ENCODE peak calls at places on chromosomes 3 and 15, in five cellular contexts. One of them, this sample, is unnamed.

GRCh38 chr3:183151716-183152385 is 10.7 kb downstream of the LAMP3 start:
- DNase-seq in tibial nerve: no peak
- DNase-seq in breast epithelium: no peak
- DNase-seq in adrenal gland: no peak
- DNase-seq in lower leg skin: no peak
- DNase-seq in this sample: no peak

GRCh38 chr3:123712077-123712860 is 127.4 kb upstream of the HACD2 start:
- DNase-seq in tibial nerve: no peak
- DNase-seq in breast epithelium: no peak
- DNase-seq in adrenal gland: no peak
- DNase-seq in lower leg skin: no peak
- DNase-seq in this sample: no peak

GRCh38 chr15:29364429-29365078 is 94.9 kb upstream of the NSMCE3 start:
- DNase-seq in tibial nerve: no peak
- DNase-seq in breast epithelium: no peak
- DNase-seq in adrenal gland: no peak
- DNase-seq in lower leg skin: no peak
- DNase-seq in this sample: no peak

GRCh38 chr3:140223631-140224030 is 288.6 kb downstream of the CLSTN2 start:
- DNase-seq in tibial nerve: no peak
- DNase-seq in breast epithelium: no peak
- DNase-seq in adrenal gland: no peak
- DNase-seq in lower leg skin: no peak
- DNase-seq in this sample: no peak

GRCh38 chr3:150469031-150469930 is 61.2 kb downstream of the TSC22D2 start:
- DNase-seq in tibial nerve: no peak
- DNase-seq in breast epithelium: peak
- DNase-seq in adrenal gland: peak
- DNase-seq in lower leg skin: peak
- DNase-seq in this sample: no peak

GRCh38 chr15:90816401-90817116 is 51.8 kb upstream of the FURIN start:
- DNase-seq in tibial nerve: no peak
- DNase-seq in breast epithelium: no peak
- DNase-seq in adrenal gland: no peak
- DNase-seq in lower leg skin: no peak
- DNase-seq in this sample: no peak

GRCh38 chr3:179068779-179069530 is 2.7 kb downstream of the ZMAT3 start:
- DNase-seq in tibial nerve: no peak
- DNase-seq in breast epithelium: no peak
- DNase-seq in adrenal gland: no peak
- DNase-seq in lower leg skin: no peak
- DNase-seq in this sample: no peak

GRCh38 chr3:184336484-184337230 is 743 bp upstream of the FAM131A start:
- DNase-seq in tibial nerve: no peak
- DNase-seq in breast epithelium: peak
- DNase-seq in adrenal gland: no peak
- DNase-seq in lower leg skin: no peak
- DNase-seq in this sample: no peak

GRCh38 chr3:186121968-186122367 is 13.1 kb upstream of the ETV5 start:
- DNase-seq in tibial nerve: no peak
- DNase-seq in breast epithelium: no peak
- DNase-seq in adrenal gland: no peak
- DNase-seq in lower leg skin: no peak
- DNase-seq in this sample: no peak

GRCh38 chr3:69282191-69282590 is 103.7 kb downstream of the FRMD4B start:
- DNase-seq in tibial nerve: no peak
- DNase-seq in breast epithelium: no peak
- DNase-seq in adrenal gland: no peak
- DNase-seq in lower leg skin: no peak
- DNase-seq in this sample: no peak

GRCh38 chr3:133820129-133820528 is 14.5 kb downstream of the SRPRB start:
- DNase-seq in tibial nerve: no peak
- DNase-seq in breast epithelium: peak
- DNase-seq in adrenal gland: no peak
- DNase-seq in lower leg skin: peak
- DNase-seq in this sample: no peak

GRCh38 chr3:114624047-114624445 is 330.2 kb downstream of the TIGIT start:
- DNase-seq in tibial nerve: peak
- DNase-seq in breast epithelium: no peak
- DNase-seq in adrenal gland: peak
- DNase-seq in lower leg skin: peak
- DNase-seq in this sample: no peak

GRCh38 chr3:182078929-182079328 is 367.2 kb downstream of the SOX2 start:
- DNase-seq in tibial nerve: no peak
- DNase-seq in breast epithelium: no peak
- DNase-seq in adrenal gland: no peak
- DNase-seq in lower leg skin: no peak
- DNase-seq in this sample: no peak

GRCh38 chr15:88635343-88635742 is 3.5 kb upstream of the ISG20 start:
- DNase-seq in tibial nerve: no peak
- DNase-seq in breast epithelium: no peak
- DNase-seq in adrenal gland: no peak
- DNase-seq in lower leg skin: no peak
- DNase-seq in this sample: no peak

GRCh38 chr15:58529041-58529440 is 97.2 kb downstream of the LIPC start:
- DNase-seq in tibial nerve: no peak
- DNase-seq in breast epithelium: no peak
- DNase-seq in adrenal gland: no peak
- DNase-seq in lower leg skin: no peak
- DNase-seq in this sample: no peak

GRCh38 chr3:32758375-32758753 is 59.4 kb upstream of the TRIM71 start:
- DNase-seq in tibial nerve: no peak
- DNase-seq in breast epithelium: no peak
- DNase-seq in adrenal gland: no peak
- DNase-seq in lower leg skin: no peak
- DNase-seq in this sample: no peak

GRCh38 chr15:90437516-90437915 is 49.5 kb downstream of the IQGAP1 start:
- DNase-seq in tibial nerve: no peak
- DNase-seq in breast epithelium: no peak
- DNase-seq in adrenal gland: no peak
- DNase-seq in lower leg skin: no peak
- DNase-seq in this sample: no peak

GRCh38 chr3:178257491-178257890 is 278.7 kb upstream of the KCNMB2 start:
- DNase-seq in tibial nerve: no peak
- DNase-seq in breast epithelium: no peak
- DNase-seq in adrenal gland: no peak
- DNase-seq in lower leg skin: no peak
- DNase-seq in this sample: no peak

GRCh38 chr15:92902020-92902419 is 1.9 kb downstream of the CHD2 start:
- DNase-seq in tibial nerve: no peak
- DNase-seq in breast epithelium: no peak
- DNase-seq in adrenal gland: no peak
- DNase-seq in lower leg skin: no peak
- DNase-seq in this sample: no peak

GRCh38 chr3:37053753-37054152 is 60.4 kb downstream of the MLH1 start:
- DNase-seq in tibial nerve: no peak
- DNase-seq in breast epithelium: no peak
- DNase-seq in adrenal gland: no peak
- DNase-seq in lower leg skin: no peak
- DNase-seq in this sample: no peak

GRCh38 chr3:119751423-119751822 is 30.5 kb upstream of the NR1I2 start:
- DNase-seq in tibial nerve: no peak
- DNase-seq in breast epithelium: no peak
- DNase-seq in adrenal gland: no peak
- DNase-seq in lower leg skin: no peak
- DNase-seq in this sample: no peak

GRCh38 chr3:177875786-177876476 is 660.3 kb upstream of the KCNMB2 start:
- DNase-seq in tibial nerve: no peak
- DNase-seq in breast epithelium: no peak
- DNase-seq in adrenal gland: no peak
- DNase-seq in lower leg skin: no peak
- DNase-seq in this sample: no peak

GRCh38 chr3:104825116-104825515 is 541.6 kb upstream of the ALCAM start:
- DNase-seq in tibial nerve: no peak
- DNase-seq in breast epithelium: no peak
- DNase-seq in adrenal gland: no peak
- DNase-seq in lower leg skin: no peak
- DNase-seq in this sample: no peak

DNA sequence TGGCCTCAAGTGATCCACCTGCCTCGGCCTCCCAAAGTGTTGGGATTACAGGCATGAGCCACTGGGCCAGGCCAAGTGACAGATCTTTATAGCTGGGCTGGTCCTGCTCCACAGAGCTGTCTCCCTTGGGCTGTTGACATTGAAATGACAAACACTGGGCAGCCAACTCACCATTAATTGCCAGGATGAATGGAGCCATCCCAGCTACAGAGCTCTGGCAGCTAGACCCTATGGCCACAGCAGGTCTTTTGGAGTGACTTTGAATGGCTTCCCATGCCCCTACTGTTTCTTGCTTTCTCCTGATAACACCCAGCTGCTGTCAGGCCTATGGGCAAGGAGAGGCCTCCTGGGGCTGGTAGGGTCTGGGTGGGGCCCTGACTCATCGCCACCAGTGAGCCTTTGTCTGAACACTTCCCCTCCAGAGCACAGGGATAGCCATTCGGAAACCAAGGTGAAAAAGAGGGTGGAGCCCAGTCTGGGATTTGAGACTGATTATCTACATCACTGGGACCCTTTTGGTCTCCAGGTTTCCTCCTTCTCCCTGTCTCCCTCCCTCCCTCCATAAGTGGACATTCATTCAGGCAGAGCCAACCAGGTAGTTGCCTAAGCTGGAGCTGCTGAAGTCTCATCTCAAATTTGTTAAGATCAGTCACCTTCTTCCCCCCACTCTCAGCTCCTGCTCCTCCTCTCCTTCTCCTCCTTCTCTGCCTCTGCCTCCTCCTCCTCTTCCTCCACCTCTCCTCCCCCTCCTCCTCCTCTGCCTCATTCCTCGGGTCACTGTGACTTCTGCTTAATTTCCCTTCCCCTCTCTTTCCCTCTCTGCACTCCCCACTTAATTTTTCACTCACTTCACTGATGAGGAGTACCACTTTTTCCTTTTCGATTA is 34.0 kb downstream of the BHLHE40 start:
- DNase-seq in tibial nerve: no peak
- DNase-seq in breast epithelium: no peak
- DNase-seq in adrenal gland: no peak
- DNase-seq in lower leg skin: no peak
- DNase-seq in this sample: no peak
- TF ChIP-seq POLR2A in tibial nerve: no peak
- TF ChIP-seq POLR2A in breast epithelium: no peak
- TF ChIP-seq POLR2A in adrenal gland: no peak
- TF ChIP-seq POLR2A in lower leg skin: no peak
- TF ChIP-seq POLR2A in this sample: no peak

DNA sequence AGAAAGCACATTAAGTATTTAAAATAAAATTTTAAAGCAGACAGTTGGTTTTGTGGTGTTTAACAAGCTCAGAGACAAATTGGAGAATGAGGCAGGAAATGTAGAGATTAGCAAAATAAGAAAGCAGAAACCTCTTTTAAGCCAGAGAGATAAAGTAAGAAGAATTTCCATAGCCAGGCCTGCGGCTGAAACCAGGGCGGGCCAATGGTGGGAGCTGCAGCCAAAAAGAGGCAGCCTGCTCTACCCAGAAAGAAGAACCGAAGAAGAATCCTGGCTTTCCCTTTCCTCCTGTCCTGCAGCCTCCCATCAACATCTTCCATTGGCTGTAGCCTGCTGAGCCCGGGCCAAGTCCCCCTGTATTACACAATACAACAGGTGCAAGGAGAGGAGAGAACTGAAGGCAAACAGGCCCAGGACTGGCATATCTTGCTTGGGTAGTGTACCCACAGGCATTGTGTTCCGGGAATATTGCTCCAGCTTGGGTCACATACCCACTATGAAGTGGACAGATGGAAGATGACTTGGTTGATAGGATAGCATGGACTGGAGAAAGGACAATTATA is 11.5 kb upstream of the TFG start:
- DNase-seq in tibial nerve: no peak
- DNase-seq in breast epithelium: no peak
- DNase-seq in adrenal gland: no peak
- DNase-seq in lower leg skin: no peak
- DNase-seq in this sample: peak
- TF ChIP-seq POLR2A in tibial nerve: no peak
- TF ChIP-seq POLR2A in breast epithelium: no peak
- TF ChIP-seq POLR2A in adrenal gland: no peak
- TF ChIP-seq POLR2A in lower leg skin: no peak
- TF ChIP-seq POLR2A in this sample: no peak

GRCh38 chr3:169659858-169660614 is 3.5 kb downstream of the MECOM start:
- DNase-seq in tibial nerve: no peak
- DNase-seq in breast epithelium: no peak
- DNase-seq in adrenal gland: no peak
- DNase-seq in lower leg skin: no peak
- DNase-seq in this sample: no peak
- TF ChIP-seq POLR2A in tibial nerve: no peak
- TF ChIP-seq POLR2A in breast epithelium: no peak
- TF ChIP-seq POLR2A in adrenal gland: no peak
- TF ChIP-seq POLR2A in lower leg skin: no peak
- TF ChIP-seq POLR2A in this sample: no peak

GRCh38 chr3:52238761-52239701 is at the start of gene TWF2:
- DNase-seq in tibial nerve: peak
- DNase-seq in breast epithelium: peak
- DNase-seq in adrenal gland: peak
- DNase-seq in lower leg skin: peak
- DNase-seq in this sample: peak
- TF ChIP-seq POLR2A in tibial nerve: peak
- TF ChIP-seq POLR2A in breast epithelium: no peak
- TF ChIP-seq POLR2A in adrenal gland: peak
- TF ChIP-seq POLR2A in lower leg skin: no peak
- TF ChIP-seq POLR2A in this sample: peak

DNA sequence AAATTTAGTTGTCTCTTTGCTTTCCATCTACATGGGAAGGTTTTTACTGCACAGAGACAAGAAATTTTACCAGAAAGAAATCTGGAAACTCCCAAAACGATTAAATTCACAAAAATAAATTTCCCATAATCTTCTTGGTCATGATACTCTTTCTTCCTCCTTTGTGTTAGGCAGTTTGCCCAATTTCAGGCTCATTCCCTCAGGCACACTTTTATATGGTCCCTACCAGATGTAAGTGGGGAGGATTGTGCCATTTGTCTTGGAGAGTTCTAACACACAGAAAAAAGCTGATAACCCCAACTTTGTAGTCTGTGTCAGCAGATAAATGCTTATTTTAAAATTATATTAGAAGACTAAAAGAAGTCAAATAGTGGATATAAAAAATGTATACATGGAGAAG is 49.1 kb upstream of the CCDC50 start:
- DNase-seq in tibial nerve: no peak
- DNase-seq in breast epithelium: no peak
- DNase-seq in adrenal gland: no peak
- DNase-seq in lower leg skin: no peak
- DNase-seq in this sample: no peak
- TF ChIP-seq POLR2A in tibial nerve: no peak
- TF ChIP-seq POLR2A in breast epithelium: no peak
- TF ChIP-seq POLR2A in adrenal gland: no peak
- TF ChIP-seq POLR2A in lower leg skin: no peak
- TF ChIP-seq POLR2A in this sample: no peak

GRCh38 chr3:15638193-15638890 is 36.8 kb downstream of the BTD start:
- DNase-seq in tibial nerve: no peak
- DNase-seq in breast epithelium: no peak
- DNase-seq in adrenal gland: no peak
- DNase-seq in lower leg skin: no peak
- DNase-seq in this sample: no peak
- TF ChIP-seq POLR2A in tibial nerve: no peak
- TF ChIP-seq POLR2A in breast epithelium: no peak
- TF ChIP-seq POLR2A in adrenal gland: no peak
- TF ChIP-seq POLR2A in lower leg skin: no peak
- TF ChIP-seq POLR2A in this sample: no peak

DNA sequence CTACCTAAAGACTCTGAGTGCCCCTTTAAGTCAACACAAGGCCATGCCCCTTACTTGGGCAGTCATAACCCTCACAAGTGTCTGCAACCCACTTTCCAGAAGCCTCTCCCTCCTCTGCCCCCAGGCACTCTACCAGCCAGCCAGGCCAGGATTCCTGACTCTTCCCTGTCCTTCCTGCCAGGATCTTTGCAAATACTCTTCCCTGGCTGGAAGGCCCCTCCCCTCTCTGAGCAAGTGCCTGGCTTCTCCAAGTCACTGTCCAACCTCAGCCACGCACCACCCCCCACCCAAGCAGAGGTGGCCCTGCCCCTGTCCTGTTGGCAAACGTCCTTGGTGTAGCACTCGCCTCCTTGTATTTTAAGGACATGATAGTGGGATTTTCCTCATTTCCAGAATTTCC is 54.7 kb upstream of the USP3 start:
- DNase-seq in tibial nerve: no peak
- DNase-seq in breast epithelium: no peak
- DNase-seq in adrenal gland: no peak
- DNase-seq in lower leg skin: no peak
- DNase-seq in this sample: no peak
- TF ChIP-seq POLR2A in tibial nerve: no peak
- TF ChIP-seq POLR2A in breast epithelium: no peak
- TF ChIP-seq POLR2A in adrenal gland: no peak
- TF ChIP-seq POLR2A in lower leg skin: no peak
- TF ChIP-seq POLR2A in this sample: no peak